ENCODE peak calls at places on chromosomes 7 and 10, in five cellular contexts. Y is mesenchymal stem cell, W is trophoblast cell, J is IMR-90, K is neuronal stem cell. I is an unnamed sample.

GRCh38 chr10:92690211-92691041 is 671 bp downstream of the HHEX start:
- DNase-seq in K (peak; percentile 29), Y (peak; percentile 84), J (peak; percentile 69), W (peak; percentile 24), I (peak; percentile 51)

GRCh38 chr10:8180348-8180747 is 125.9 kb downstream of the GATA3 start:
- DNase-seq in J (no peak), W (no peak), Y (no peak), K (no peak), I (no peak)

GRCh38 chr10:112332022-112332421 is 41.9 kb upstream of the ACSL5 start:
- DNase-seq in K (no peak), Y (no peak), W (no peak), J (no peak), I (no peak)

GRCh38 chr7:77348371-77348813 is 67.8 kb downstream of the GSAP start:
- DNase-seq in Y (peak; percentile 33), J (peak; percentile 82), W (no peak), K (no peak), I (peak; percentile 28)

GRCh38 chr10:35271086-35271834 is 65.0 kb upstream of the CCNY start:
- DNase-seq in K (peak; percentile 14), J (no peak), W (no peak), Y (peak; percentile 13), I (no peak)

GRCh38 chr7:134750083-134751062 is 29.1 kb upstream of the CALD1 start:
- DNase-seq in K (peak; percentile 56), W (peak; percentile 46), J (peak; percentile 35), Y (no peak), I (peak; percentile 82)

GRCh38 chr10:8568401-8568800 is 513.9 kb downstream of the GATA3 start:
- DNase-seq in K (no peak), Y (no peak), J (no peak), W (no peak), I (no peak)

GRCh38 chr10:46329690-46330016 is 42.9 kb downstream of the ANTXRL start:
- DNase-seq in J (no peak), W (no peak), K (no peak), Y (no peak), I (no peak)

GRCh38 chr10:132210766-132211165 is 24.0 kb downstream of the DPYSL4 start:
- DNase-seq in W (no peak), K (no peak), J (no peak), Y (no peak), I (no peak)

GRCh38 chr10:85420501-85421191 is 945.9 kb downstream of the GRID1 start:
- DNase-seq in Y (peak; percentile 2), K (peak; percentile 73), J (no peak), W (no peak), I (peak; percentile 96)

GRCh38 chr10:43396928-43397624 is 11.9 kb downstream of the HNRNPF start:
- DNase-seq in W (peak; percentile 70), K (peak; percentile 79), Y (peak; percentile 92), J (peak; percentile 72), I (peak; percentile 97)

GRCh38 chr10:28254290-28254985 is 48.4 kb downstream of the MPP7 start:
- DNase-seq in Y (peak; percentile 32), J (peak; percentile 54), K (no peak), W (no peak), I (peak; percentile 55)

GRCh38 chr10:85971494-85971893 is 395.1 kb downstream of the GRID1 start:
- DNase-seq in K (no peak), J (no peak), W (no peak), Y (no peak), I (no peak)

GRCh38 chr10:32893431-32893830 is 64.6 kb downstream of the ITGB1 start:
- DNase-seq in Y (no peak), W (no peak), K (no peak), J (no peak), I (peak; percentile 86)

GRCh38 chr7:38682602-38683001 is 51.4 kb upstream of the AMPH start:
- DNase-seq in J (no peak), Y (no peak), W (no peak), K (no peak), I (no peak)

GRCh38 chr10:114638874-114639625 is 19.0 kb downstream of the ABLIM1 start:
- DNase-seq in Y (peak; percentile 50), W (no peak), K (no peak), J (peak; percentile 95), I (no peak)

GRCh38 chr7:113796557-113796956 is 122.3 kb downstream of the PPP1R3A start:
- DNase-seq in W (no peak), Y (peak; percentile 75), J (peak; percentile 92), K (no peak), I (peak; percentile 63)

GRCh38 chr10:122576291-122576690 is 15.7 kb downstream of the DMBT1 start:
- DNase-seq in Y (no peak), J (no peak), K (no peak), W (no peak), I (no peak)

GRCh38 chr10:77554996-77555397 is 82.6 kb downstream of the KCNMA1 start:
- DNase-seq in W (no peak), K (no peak), J (peak; percentile 46), Y (no peak), I (no peak)

GRCh38 chr7:36312064-36312914 is 77.4 kb upstream of the ANLN start:
- DNase-seq in Y (no peak), J (no peak), K (no peak), W (no peak), I (peak; percentile 68)

GRCh38 chr10:104113557-104113956 is 8.4 kb upstream of the SFR1 start:
- DNase-seq in J (no peak), Y (no peak), K (no peak), W (no peak), I (no peak)

GRCh38 chr7:156754222-156754621 is 113.6 kb downstream of the RNF32 start:
- DNase-seq in J (no peak), K (no peak), Y (no peak), W (no peak), I (no peak)

GRCh38 chr7:135771961-135772638 is 23.5 kb upstream of the FAM180A start:
- DNase-seq in J (peak; percentile 90), K (no peak), Y (peak; percentile 82), W (no peak), I (peak; percentile 46)

GRCh38 chr7:135773451-135773850 is 24.8 kb upstream of the FAM180A start:
- DNase-seq in J (peak; percentile 15), W (no peak), Y (no peak), K (no peak), I (no peak)

GRCh38 chr7:135775230-135775629 is 26.6 kb upstream of the FAM180A start:
- DNase-seq in K (no peak), W (no peak), J (no peak), Y (peak; percentile 33), I (no peak)

GRCh38 chr7:135772639-135773019 is 24.0 kb upstream of the FAM180A start:
- DNase-seq in J (no peak), K (no peak), Y (no peak), W (no peak), I (peak; percentile 35)

DNA sequence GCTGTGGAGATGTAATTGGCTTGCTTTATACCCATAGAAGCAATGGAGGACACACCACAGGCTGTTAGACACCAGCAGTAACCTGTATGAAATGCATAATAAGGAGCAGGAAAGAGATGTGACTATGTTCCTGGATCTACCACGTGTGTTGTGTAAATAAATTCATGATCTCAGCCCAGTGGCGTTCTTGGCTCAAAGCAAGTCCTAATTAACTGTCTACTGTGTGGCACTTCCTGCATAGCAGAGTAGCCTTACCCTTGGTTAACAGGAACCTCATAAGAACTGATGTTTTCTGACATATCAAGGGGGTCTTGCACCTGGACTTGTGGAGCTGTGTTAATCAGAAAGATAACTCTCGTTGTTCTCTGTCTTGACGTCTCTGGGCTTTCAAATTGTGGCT is 25.7 kb upstream of the FAM180A start:
- DNase-seq in Y (peak; percentile 74), K (no peak), J (peak; percentile 87), W (no peak), I (peak; percentile 65)
- H2BK120ac ChIP-seq in Y (no peak overlapping the region), K (no peak overlapping the region), J (peak overlapping the region; percentile 39), W (peak overlapping the region; percentile 68), I (no peak overlapping the region)

DNA sequence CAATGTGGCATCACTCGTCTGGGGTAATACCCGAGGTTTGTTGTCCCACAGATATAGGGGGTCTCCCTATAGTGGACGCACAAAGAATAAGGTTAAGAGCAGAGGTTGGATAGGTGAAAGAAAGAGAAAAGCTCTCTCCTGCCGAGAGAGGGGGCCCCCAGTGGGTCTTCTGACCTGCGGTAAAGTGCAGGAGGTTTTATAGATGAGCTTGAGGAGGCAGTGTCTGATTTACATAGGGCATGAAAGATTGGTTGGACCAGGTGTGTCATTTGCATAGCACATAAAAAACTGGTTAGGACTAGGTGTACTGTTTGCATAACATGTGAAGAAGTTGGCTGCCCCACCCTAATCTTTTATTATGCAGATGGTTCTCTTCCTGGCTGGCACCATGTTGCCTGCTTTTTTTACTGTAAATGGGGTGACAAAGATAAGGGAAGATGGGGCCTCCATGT is 11.8 kb downstream of the CYP3A43 start:
- DNase-seq in J (no peak), K (no peak), W (no peak), Y (no peak), I (peak; percentile 36)
- H2BK120ac ChIP-seq in J (no peak overlapping the region), K (no peak overlapping the region), W (no peak overlapping the region), Y (no peak overlapping the region), I (no peak overlapping the region)

GRCh38 chr7:24388212-24388611 is 104.2 kb downstream of the NPY start:
- DNase-seq in K (no peak), Y (no peak), J (no peak), W (no peak), I (no peak)

GRCh38 chr7:24395512-24395911 is 111.5 kb downstream of the NPY start:
- DNase-seq in J (no peak), W (no peak), Y (no peak), K (no peak), I (peak; percentile 50)

GRCh38 chr7:24392774-24393173 is 108.8 kb downstream of the NPY start:
- DNase-seq in W (no peak), K (no peak), Y (no peak), J (no peak), I (no peak)

DNA sequence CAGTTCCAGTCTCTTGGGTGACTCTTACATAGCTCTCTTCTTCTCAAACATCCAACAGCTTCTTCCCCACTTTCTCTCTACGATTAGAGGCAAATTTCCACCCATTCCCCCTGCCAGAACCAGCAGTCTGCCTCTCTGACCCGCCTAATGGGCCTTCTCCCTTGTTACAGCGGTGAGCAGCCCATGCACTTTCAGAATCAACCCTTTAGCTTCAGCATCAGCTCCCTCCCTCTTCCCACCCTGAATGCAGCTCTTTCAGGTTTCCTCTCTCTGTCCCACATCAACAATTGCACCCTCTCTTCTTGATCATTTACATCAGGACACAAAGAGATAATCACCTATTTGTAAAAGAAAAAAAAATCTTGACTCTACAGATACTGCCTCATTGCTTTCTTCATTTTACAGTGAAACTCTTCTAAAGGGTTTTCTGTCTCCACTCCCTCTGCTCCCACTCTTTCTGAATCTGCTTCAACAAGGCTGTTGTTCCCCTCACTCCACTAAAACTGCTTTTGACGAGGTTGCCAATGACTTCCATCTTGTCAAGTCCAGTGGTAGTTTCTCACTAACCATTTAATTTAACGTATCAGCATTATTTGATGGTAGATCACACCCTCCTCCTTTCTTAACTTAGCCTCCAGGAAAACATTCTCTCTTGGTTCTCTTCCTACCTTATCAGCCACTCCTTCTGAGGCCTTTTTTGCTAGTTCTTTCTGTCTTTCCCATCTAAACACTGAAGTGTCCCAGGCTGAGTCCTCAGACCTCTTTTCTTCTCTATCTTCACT is 106.6 kb downstream of the NPY start:
- DNase-seq in Y (no peak), J (no peak), W (no peak), K (no peak), I (no peak)
- H2BK120ac ChIP-seq in Y (no peak overlapping the region), J (no peak overlapping the region), W (no peak overlapping the region), K (no peak overlapping the region), I (no peak overlapping the region)

DNA sequence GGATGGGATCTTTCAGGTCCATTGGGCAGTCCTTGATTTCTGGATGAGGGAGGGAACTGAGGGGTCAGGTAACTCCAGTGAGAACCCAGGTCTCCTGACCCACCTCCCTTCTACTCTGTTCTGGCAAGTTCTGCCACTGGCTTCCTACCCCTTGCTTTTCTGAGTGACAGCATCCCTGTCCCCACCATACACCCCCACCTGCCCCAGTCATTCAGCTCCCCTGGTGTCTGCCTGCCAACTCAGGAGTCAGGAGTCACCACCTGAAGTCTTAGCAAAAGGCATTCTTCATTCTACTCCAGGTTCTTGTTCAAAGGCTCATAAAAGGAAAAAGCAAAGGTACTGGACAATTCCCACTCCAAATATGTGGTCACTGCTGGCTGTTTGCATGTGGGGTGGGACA is 26.6 kb downstream of the CDHR3 start:
- DNase-seq in W (no peak), J (no peak), Y (no peak), K (no peak), I (no peak)
- H2BK120ac ChIP-seq in W (no peak overlapping the region), J (no peak overlapping the region), Y (no peak overlapping the region), K (no peak overlapping the region), I (no peak overlapping the region)

I was measured in mesendoderm.